ENCODE peak calls at places on chromosomes 13 and 19, in nine cellular contexts. D is Peyer's patch, M is GM12878, N is ovary, L is transverse colon, O is H9, H is heart left ventricle, X is fibroblast of lung, C is tibial nerve. P is an unnamed sample.

GRCh38 chr19:13887529-13887928 is 10.6 kb downstream of the NANOS3 start:
- DNase-seq in D (no peak), M (no peak), N (no peak), L (no peak), O (no peak), H (no peak), X (no peak), C (no peak), P (no peak)

GRCh38 chr13:41286370-41286769 is 23.0 kb upstream of the MTRF1 start:
- DNase-seq in D (no peak), M (no peak), N (no peak), L (no peak), O (no peak), H (no peak), X (no peak), C (no peak), P (no peak)

GRCh38 chr13:32904271-32904670 is 112.0 kb upstream of the KL start:
- DNase-seq in D (no peak), M (no peak), N (no peak), L (no peak), O (no peak), H (no peak), X (no peak), C (no peak), P (no peak)

GRCh38 chr13:28492527-28493367 is 2.2 kb downstream of the FLT1 start:
- DNase-seq in D (no peak), M (peak; percentile 28), N (no peak), L (no peak), O (no peak), H (no peak), X (no peak), C (no peak), P (no peak)

GRCh38 chr13:23552661-23553060 is 17.6 kb upstream of the TNFRSF19 start:
- DNase-seq in D (no peak), M (no peak), N (no peak), L (no peak), O (no peak), H (no peak), X (no peak), C (no peak), P (no peak)

GRCh38 chr13:51780099-51780498 is 23.9 kb downstream of the DHRS12 start:
- DNase-seq in D (no peak), M (no peak), N (no peak), L (no peak), O (no peak), H (no peak), X (no peak), C (no peak), P (no peak)

GRCh38 chr13:36919833-36920611 is at the start of gene SMAD9:
- DNase-seq in D (peak; percentile 65), M (no peak), N (peak; percentile 88), L (peak; percentile 79), O (peak; percentile 53), H (peak; percentile 85), X (peak; percentile 59), C (peak; percentile 71), P (no peak)

GRCh38 chr13:45879666-45880065 is 28.1 kb upstream of the SIAH3 start:
- DNase-seq in D (no peak), M (no peak), N (no peak), L (peak; percentile 10), O (peak; percentile 72), H (peak; percentile 45), X (no peak), C (no peak), P (no peak)

GRCh38 chr13:114090476-114090875 is 41.9 kb downstream of the RASA3 start:
- DNase-seq in D (peak; percentile 10), M (no peak), N (peak; percentile 10), L (peak; percentile 13), O (no peak), H (no peak), X (no peak), C (no peak), P (no peak)

GRCh38 chr19:48990400-48990799 is 2.7 kb downstream of the GYS1 start:
- DNase-seq in D (no peak), M (no peak), N (no peak), L (no peak), O (no peak), H (no peak), X (no peak), C (no peak), P (no peak)

GRCh38 chr19:12668937-12669271 is 2.3 kb downstream of the WDR83 start:
- DNase-seq in D (no peak), M (no peak), N (no peak), L (peak; percentile 62), O (no peak), H (peak; percentile 56), X (peak; percentile 55), C (peak; percentile 70), P (peak; percentile 65)

GRCh38 chr19:50174100-50174793 is 11.2 kb upstream of the IZUMO2 start:
- DNase-seq in D (no peak), M (no peak), N (no peak), L (no peak), O (no peak), H (no peak), X (no peak), C (no peak), P (no peak)
- H3K9me3 ChIP-seq in D (no peaks in the 10 kb centered on the region), M (no peaks in the 10 kb centered on the region), N (no peaks in the 10 kb centered on the region), L (no peaks in the 10 kb centered on the region), O (no peaks in the 10 kb centered on the region), H (no peaks in the 10 kb centered on the region), X (no peaks in the 10 kb centered on the region), C (no peaks in the 10 kb centered on the region), P (no peaks in the 10 kb centered on the region)

GRCh38 chr13:39498471-39499114 is 104.4 kb downstream of the LHFPL6 start:
- DNase-seq in D (no peak), M (no peak), N (no peak), L (no peak), O (peak; percentile 31), H (no peak), X (no peak), C (no peak), P (no peak)

GRCh38 chr13:39503048-39503447 is 99.9 kb downstream of the LHFPL6 start:
- DNase-seq in D (no peak), M (no peak), N (no peak), L (no peak), O (no peak), H (no peak), X (no peak), C (no peak), P (no peak)

GRCh38 chr13:39505151-39505550 is 97.8 kb downstream of the LHFPL6 start:
- DNase-seq in D (no peak), M (no peak), N (no peak), L (no peak), O (no peak), H (no peak), X (no peak), C (no peak), P (no peak)

GRCh38 chr13:39499580-39499979 is 103.4 kb downstream of the LHFPL6 start:
- DNase-seq in D (no peak), M (no peak), N (no peak), L (no peak), O (no peak), H (no peak), X (no peak), C (no peak), P (no peak)

DNA sequence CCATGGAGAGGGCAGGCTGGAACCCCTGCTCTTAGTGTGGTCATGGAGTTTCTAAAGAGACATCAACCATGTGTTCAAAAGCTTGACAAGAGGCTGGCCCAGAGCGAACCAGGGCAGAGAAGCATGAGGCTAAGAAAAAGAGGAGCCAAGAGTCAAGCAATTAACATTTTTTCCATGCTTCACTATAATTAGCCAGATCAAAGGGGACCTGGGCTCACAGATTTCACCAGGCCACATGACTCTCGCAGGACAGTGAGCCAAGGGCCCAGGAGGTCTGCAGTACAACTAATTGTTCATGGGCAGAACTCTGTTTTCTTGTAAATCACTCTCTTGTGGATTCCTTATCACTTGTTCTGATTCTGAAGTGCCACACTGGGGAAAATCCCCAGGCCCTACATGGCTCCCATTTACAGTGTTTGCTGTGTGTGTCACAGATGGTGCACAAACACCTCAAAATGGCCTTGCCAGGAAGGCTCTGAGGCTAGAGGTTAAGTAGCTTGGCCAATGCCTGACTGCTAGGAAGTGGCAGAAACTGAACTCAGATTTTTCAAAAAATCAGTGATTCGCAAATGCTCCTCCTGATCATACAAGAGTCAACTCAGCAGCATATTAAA is 101.2 kb downstream of the LHFPL6 start:
- DNase-seq in D (no peak), M (no peak), N (no peak), L (no peak), O (no peak), H (peak; percentile 61), X (no peak), C (no peak), P (no peak)
- H3K27ac ChIP-seq in D (no peak overlapping the region), M (no peak overlapping the region), N (no peak overlapping the region), L (no peak overlapping the region), O (no peak overlapping the region), H (peak overlapping the region; percentile 22), X (no peak overlapping the region), C (no peak overlapping the region), P (no peak overlapping the region)

GRCh38 chr19:38482496-38482895 is 49.0 kb downstream of the RYR1 start:
- DNase-seq in D (no peak), M (no peak), N (no peak), L (no peak), O (no peak), H (no peak), X (no peak), C (no peak), P (no peak)

GRCh38 chr19:38483016-38483630 is 49.6 kb downstream of the RYR1 start:
- DNase-seq in D (no peak), M (no peak), N (no peak), L (no peak), O (no peak), H (no peak), X (no peak), C (no peak), P (no peak)

GRCh38 chr19:38485541-38486285 is 52.2 kb downstream of the RYR1 start:
- DNase-seq in D (no peak), M (no peak), N (no peak), L (no peak), O (no peak), H (no peak), X (no peak), C (no peak), P (no peak)

GRCh38 chr19:38486731-38487336 is 53.3 kb downstream of the RYR1 start:
- DNase-seq in D (no peak), M (no peak), N (no peak), L (no peak), O (no peak), H (no peak), X (no peak), C (no peak), P (no peak)

DNA sequence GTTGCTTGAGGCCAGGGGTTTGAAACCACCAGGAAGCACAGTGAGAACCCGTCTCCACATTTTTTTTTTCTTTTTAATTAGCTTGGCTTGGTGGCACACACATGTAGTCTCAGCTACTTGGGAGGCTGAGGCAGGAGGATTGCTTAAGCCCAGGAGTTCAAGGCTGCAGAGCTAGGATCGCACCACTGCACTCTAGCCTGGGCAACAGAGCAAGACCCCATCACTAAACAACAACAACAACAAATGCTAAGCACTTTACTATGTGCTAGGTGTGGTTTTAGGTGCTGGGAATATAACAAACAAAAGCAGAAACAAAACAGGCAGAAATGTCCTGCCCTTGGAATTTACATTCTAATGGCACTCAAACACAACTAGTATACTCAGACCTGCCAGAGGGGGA is 51.3 kb downstream of the RYR1 start:
- DNase-seq in D (no peak), M (no peak), N (no peak), L (no peak), O (no peak), H (no peak), X (no peak), C (no peak), P (no peak)
- TF ChIP-seq CTCF in D (no peak), M (no peak), N (no peak), L (no peak), O (no peak), H (no peak), X (no peak), C (no peak), P (no peak)

GRCh38 chr19:21430674-21431073 is 33.7 kb downstream of the ZNF493 start:
- DNase-seq in D (no peak), M (no peak), N (no peak), L (no peak), O (no peak), H (no peak), X (no peak), C (no peak), P (no peak)
- H3K9me3 ChIP-seq in D (no peaks in the 10 kb centered on the region), M (no peaks in the 10 kb centered on the region), N (peaks cover 12% of the 10 kb centered on the region), L (peaks cover 59% of the 10 kb centered on the region), O (no peaks in the 10 kb centered on the region), H (peaks cover 55% of the 10 kb centered on the region), X (no peaks in the 10 kb centered on the region), C (peaks cover 88% of the 10 kb centered on the region), P (peaks cover 86% of the 10 kb centered on the region)